ENCODE peak calls at places on chromosome 1, in six cellular contexts. U is aorta; I is HCT116; M is CD4-positive, CD25-positive, alpha-beta regulatory T cell; Y is fibroblast of the aortic adventitia; C is astrocyte of the spinal cord. J is an unnamed sample.

GRCh38 chr1:205012416-205013140 is 30.4 kb upstream of the CNTN2 start:
- DNase-seq in I (no peak), M (no peak), C (no peak), U (no peak), Y (no peak), J (no peak)

GRCh38 chr1:119046429-119047039 is 58.4 kb upstream of the TBX15 start:
- DNase-seq in M (no peak), I (no peak), U (no peak), C (peak), Y (peak), J (peak)

GRCh38 chr1:200550367-200550766 is 70.2 kb downstream of the KIF14 start:
- DNase-seq in M (no peak), U (no peak), I (no peak), Y (no peak), C (no peak), J (no peak)

GRCh38 chr1:165894591-165894990 is 67.2 kb downstream of the UCK2 start:
- DNase-seq in Y (no peak), M (no peak), C (peak), U (no peak), I (no peak), J (no peak)

GRCh38 chr1:76012341-76013208 is 62.0 kb upstream of the ST6GALNAC3 start:
- DNase-seq in C (no peak), M (no peak), I (no peak), U (no peak), Y (no peak), J (no peak)

GRCh38 chr1:34978926-34979325 is 6.2 kb downstream of the TMEM35B start:
- DNase-seq in Y (no peak), C (no peak), M (no peak), I (no peak), U (no peak), J (no peak)

GRCh38 chr1:28172690-28173150 is 3.8 kb downstream of the PTAFR start:
- DNase-seq in Y (peak), C (no peak), U (no peak), I (no peak), M (no peak), J (no peak)

GRCh38 chr1:68791800-68792199 is 294.9 kb upstream of the DEPDC1 start:
- DNase-seq in M (no peak), I (peak), C (no peak), U (no peak), Y (no peak), J (no peak)

GRCh38 chr1:1421147-1421906 is at the start of gene ANKRD65:
- DNase-seq in U (no peak), Y (no peak), I (no peak), M (no peak), C (no peak), J (no peak)

GRCh38 chr1:224615861-224616760 is at the start of gene CNIH3:
- DNase-seq in I (no peak), M (no peak), C (peak), U (no peak), Y (peak), J (no peak)

GRCh38 chr1:114316204-114316603 is 162.5 kb upstream of the SYT6 start:
- DNase-seq in I (no peak), C (no peak), M (no peak), Y (no peak), U (no peak), J (no peak)

GRCh38 chr1:244329591-244330317 is 122.0 kb downstream of the ADSS2 start:
- DNase-seq in Y (no peak), M (no peak), I (no peak), C (no peak), U (no peak), J (no peak)

GRCh38 chr1:64187646-64188045 is 15.8 kb upstream of the UBE2U start:
- DNase-seq in C (no peak), U (no peak), M (no peak), Y (no peak), I (no peak), J (no peak)

GRCh38 chr1:66239834-66240233 is 294.1 kb upstream of the SGIP1 start:
- DNase-seq in C (no peak), I (no peak), M (no peak), U (no peak), Y (no peak), J (no peak)

GRCh38 chr1:86502721-86503430 is 34.1 kb downstream of the CLCA1 start:
- DNase-seq in Y (peak), M (no peak), C (no peak), U (no peak), I (no peak), J (no peak)

GRCh38 chr1:113993072-113993471 is 13.8 kb downstream of the OLFML3 start:
- DNase-seq in I (no peak), U (no peak), C (no peak), M (no peak), Y (no peak), J (no peak)

GRCh38 chr1:109191377-109191776 is 22.3 kb upstream of the SARS1 start:
- DNase-seq in Y (no peak), I (no peak), C (no peak), M (no peak), U (no peak), J (no peak)

GRCh38 chr1:59329412-59330053 is 32.6 kb downstream of the FGGY start:
- DNase-seq in I (no peak), Y (no peak), C (no peak), U (no peak), M (no peak), J (no peak)

GRCh38 chr1:219900201-219900600 is 28.2 kb downstream of the SLC30A10 start:
- DNase-seq in M (no peak), Y (peak), C (peak), I (no peak), U (no peak), J (no peak)

GRCh38 chr1:52554267-52554640 is 1.4 kb upstream of the TUT4 start:
- DNase-seq in C (no peak), Y (no peak), I (no peak), U (no peak), M (no peak), J (no peak)
- H3K4me3 ChIP-seq in C (peak), Y (peak), I (peak), U (no peak), M (no peak), J (peak)

GRCh38 chr1:151831256-151831591 is 378 bp downstream of the RORC start:
- DNase-seq in C (no peak), Y (no peak), U (no peak), M (no peak), I (no peak), J (no peak)
- H3K4me3 ChIP-seq in C (no peak), Y (no peak), U (no peak), M (peak), I (peak), J (no peak)

GRCh38 chr1:7705908-7706216 is 65.2 kb upstream of the VAMP3 start:
- DNase-seq in U (no peak), C (no peak), Y (no peak), I (no peak), M (no peak), J (no peak)
- H3K4me3 ChIP-seq in U (no peak), C (no peak), Y (no peak), I (no peak), M (peak), J (no peak)

GRCh38 chr1:154857441-154858215 is 12.5 kb downstream of the KCNN3 start:
- DNase-seq in M (no peak), U (no peak), Y (no peak), C (no peak), I (no peak), J (no peak)

GRCh38 chr1:154860154-154860870 is 9.8 kb downstream of the KCNN3 start:
- DNase-seq in U (no peak), C (peak), Y (no peak), I (no peak), M (no peak), J (no peak)

GRCh38 chr1:154859151-154859785 is 10.8 kb downstream of the KCNN3 start:
- DNase-seq in M (no peak), I (no peak), C (no peak), U (no peak), Y (no peak), J (no peak)

GRCh38 chr1:154861607-154862094 is 8.4 kb downstream of the KCNN3 start:
- DNase-seq in Y (no peak), M (no peak), C (peak), U (no peak), I (no peak), J (no peak)

GRCh38 chr1:154859786-154860153 is 10.3 kb downstream of the KCNN3 start:
- DNase-seq in U (no peak), C (no peak), M (no peak), I (no peak), Y (no peak), J (no peak)
- H3K4me3 ChIP-seq in U (no peak), C (no peak), M (no peak), I (no peak), Y (no peak), J (no peak)

DNA sequence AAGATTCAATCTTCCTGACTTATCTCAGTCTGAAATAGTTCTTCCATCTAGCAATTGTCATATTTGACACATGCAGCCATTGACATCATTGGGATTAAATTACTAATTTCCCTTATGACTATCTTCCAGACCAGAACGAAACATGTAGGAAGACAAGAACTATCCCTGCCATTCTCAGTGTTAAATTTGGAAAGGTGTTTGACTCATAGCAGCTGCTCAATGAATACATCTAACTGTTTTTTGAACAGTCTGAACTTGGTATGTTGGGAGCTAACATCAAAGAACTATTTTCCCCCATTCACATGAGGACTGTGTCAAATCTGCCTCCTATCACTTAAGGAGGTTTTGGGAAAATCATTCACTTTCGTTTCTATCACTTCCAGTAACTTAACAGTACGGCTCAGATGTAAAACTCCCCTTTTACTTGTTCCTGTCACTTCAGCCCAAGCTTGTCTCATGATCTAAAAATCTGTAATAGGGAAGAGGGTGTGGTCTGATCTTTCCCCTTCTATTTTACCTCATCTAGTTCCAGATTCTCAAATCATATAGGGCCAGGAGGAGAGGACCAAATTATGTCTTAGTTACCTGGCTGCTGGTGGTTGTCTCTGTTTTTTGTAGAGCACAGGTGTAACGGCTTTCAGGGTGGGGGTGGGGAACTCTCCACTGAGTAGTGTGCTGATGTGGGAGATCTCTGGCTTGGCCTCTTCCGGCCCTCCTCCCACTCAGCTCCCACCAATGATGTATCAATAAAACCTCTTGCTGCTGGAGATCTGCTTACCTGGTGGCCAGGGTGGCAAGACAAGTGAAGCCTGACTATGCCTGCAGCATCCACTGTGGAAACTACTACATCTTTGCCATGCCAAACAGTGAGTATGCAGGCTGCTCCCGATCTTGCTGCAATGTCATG is 26.2 kb upstream of the SLAMF1 start:
- DNase-seq in I (no peak), C (no peak), U (no peak), M (no peak), Y (no peak), J (no peak)
- H3K4me3 ChIP-seq in I (no peak), C (no peak), U (no peak), M (peak), Y (no peak), J (no peak)

GRCh38 chr1:89607156-89607555 is 25.8 kb upstream of the LRRC8C start:
- DNase-seq in Y (no peak), M (peak), I (no peak), U (no peak), C (no peak), J (no peak)

GRCh38 chr1:89606227-89606945 is 26.5 kb upstream of the LRRC8C start:
- DNase-seq in U (no peak), M (no peak), I (no peak), Y (no peak), C (no peak), J (no peak)

GRCh38 chr1:89608627-89609338 is 24.1 kb upstream of the LRRC8C start:
- DNase-seq in M (peak), Y (no peak), U (no peak), C (no peak), I (no peak), J (no peak)

GRCh38 chr1:89609339-89609725 is 23.6 kb upstream of the LRRC8C start:
- DNase-seq in U (no peak), I (no peak), M (no peak), Y (no peak), C (no peak), J (no peak)

GRCh38 chr1:89607888-89608626 is 24.9 kb upstream of the LRRC8C start:
- DNase-seq in M (peak), I (no peak), C (no peak), Y (no peak), U (no peak), J (no peak)
- H3K4me3 ChIP-seq in M (peak), I (no peak), C (no peak), Y (no peak), U (no peak), J (no peak)

J was measured in skeletal muscle cell.